ENCODE peak calls at places on chromosomes 7 and 10, in nine cellular contexts. X is cardiac fibroblast, H is esophagus muscularis mucosa, Z is fibroblast of lung, N is upper lobe of right lung, B is BJ, J is pancreas, U is Caco-2, Q is AG10803. S is an unnamed sample.

GRCh38 chr10:132198381-132199181 is 11.8 kb downstream of the DPYSL4 start:
- DNase-seq in X (no peak), H (no peak), Z (no peak), N (no peak), B (no peak), J (no peak), U (no peak), Q (no peak), S (no peak)

GRCh38 chr7:79403451-79403850 is 50.0 kb downstream of the MAGI2 start:
- DNase-seq in X (peak), H (no peak), Z (peak), N (no peak), B (no peak), J (no peak), U (no peak), Q (peak), S (no peak)

GRCh38 chr10:124469956-124470484 is 8.4 kb downstream of the LHPP start:
- DNase-seq in X (no peak), H (no peak), Z (no peak), N (no peak), B (no peak), J (no peak), U (no peak), Q (no peak), S (no peak)

GRCh38 chr10:5948999-5949759 is 28.2 kb downstream of the IL15RA start:
- DNase-seq in X (peak), H (no peak), Z (peak), N (peak), B (no peak), J (peak), U (peak), Q (peak), S (peak)

GRCh38 chr10:72455889-72456588 is 101.3 kb upstream of the DNAJB12 start:
- DNase-seq in X (peak), H (no peak), Z (no peak), N (no peak), B (no peak), J (no peak), U (no peak), Q (no peak), S (no peak)

GRCh38 chr10:121497513-121497912 is 100.7 kb downstream of the FGFR2 start:
- DNase-seq in X (no peak), H (no peak), Z (no peak), N (no peak), B (no peak), J (no peak), U (no peak), Q (no peak), S (no peak)

GRCh38 chr7:3011211-3011852 is 32.3 kb downstream of the CARD11 start:
- DNase-seq in X (no peak), H (no peak), Z (no peak), N (no peak), B (no peak), J (no peak), U (no peak), Q (no peak), S (no peak)

GRCh38 chr7:132742152-132742551 is 165.9 kb upstream of the PLXNA4 start:
- DNase-seq in X (peak), H (no peak), Z (peak), N (peak), B (peak), J (peak), U (no peak), Q (peak), S (peak)

GRCh38 chr10:13560597-13560996 is 26.2 kb upstream of the PRPF18 start:
- DNase-seq in X (peak), H (no peak), Z (peak), N (no peak), B (no peak), J (no peak), U (no peak), Q (peak), S (peak)

GRCh38 chr7:29935111-29935510 is 54.5 kb downstream of the SCRN1 start:
- DNase-seq in X (no peak), H (no peak), Z (no peak), N (no peak), B (no peak), J (no peak), U (no peak), Q (no peak), S (peak)

GRCh38 chr10:2744547-2745212 is 322.7 kb upstream of the PFKP start:
- DNase-seq in X (no peak), H (no peak), Z (no peak), N (no peak), B (no peak), J (no peak), U (no peak), Q (no peak), S (no peak)

GRCh38 chr10:29692121-29692539 is 57.4 kb upstream of the SVIL start:
- DNase-seq in X (no peak), H (peak), Z (no peak), N (no peak), B (no peak), J (no peak), U (no peak), Q (no peak), S (peak)

GRCh38 chr7:88311675-88312036 is 5.0 kb upstream of the STEAP4 start:
- DNase-seq in X (peak), H (no peak), Z (no peak), N (no peak), B (no peak), J (no peak), U (no peak), Q (no peak), S (peak)

GRCh38 chr10:12499066-12499465 is 149.7 kb downstream of the CAMK1D start:
- DNase-seq in X (no peak), H (no peak), Z (no peak), N (no peak), B (no peak), J (no peak), U (peak), Q (no peak), S (peak)

GRCh38 chr10:31867646-31868045 is 61.0 kb downstream of the ARHGAP12 start:
- DNase-seq in X (peak), H (no peak), Z (peak), N (no peak), B (no peak), J (no peak), U (no peak), Q (peak), S (no peak)

GRCh38 chr10:49647985-49648795 is 31.3 kb upstream of the C10orf53 start:
- DNase-seq in X (no peak), H (no peak), Z (no peak), N (no peak), B (no peak), J (no peak), U (peak), Q (no peak), S (no peak)

GRCh38 chr7:101744588-101744987 is 72.8 kb upstream of the CUX1 start:
- DNase-seq in X (no peak), H (no peak), Z (no peak), N (no peak), B (no peak), J (no peak), U (no peak), Q (no peak), S (no peak)

GRCh38 chr7:54995631-54996340 is 23.0 kb upstream of the EGFR start:
- DNase-seq in X (peak), H (peak), Z (no peak), N (no peak), B (peak), J (no peak), U (no peak), Q (peak), S (peak)

GRCh38 chr10:88437411-88437810 is 145.7 kb downstream of the RNLS start:
- DNase-seq in X (peak), H (no peak), Z (peak), N (no peak), B (no peak), J (no peak), U (no peak), Q (no peak), S (no peak)

GRCh38 chr7:71750290-71750689 is 618.3 kb downstream of the GALNT17 start:
- DNase-seq in X (no peak), H (peak), Z (no peak), N (no peak), B (no peak), J (no peak), U (no peak), Q (no peak), S (no peak)

GRCh38 chr7:71740196-71740560 is 608.2 kb downstream of the GALNT17 start:
- DNase-seq in X (no peak), H (no peak), Z (no peak), N (no peak), B (no peak), J (no peak), U (no peak), Q (no peak), S (no peak)

DNA sequence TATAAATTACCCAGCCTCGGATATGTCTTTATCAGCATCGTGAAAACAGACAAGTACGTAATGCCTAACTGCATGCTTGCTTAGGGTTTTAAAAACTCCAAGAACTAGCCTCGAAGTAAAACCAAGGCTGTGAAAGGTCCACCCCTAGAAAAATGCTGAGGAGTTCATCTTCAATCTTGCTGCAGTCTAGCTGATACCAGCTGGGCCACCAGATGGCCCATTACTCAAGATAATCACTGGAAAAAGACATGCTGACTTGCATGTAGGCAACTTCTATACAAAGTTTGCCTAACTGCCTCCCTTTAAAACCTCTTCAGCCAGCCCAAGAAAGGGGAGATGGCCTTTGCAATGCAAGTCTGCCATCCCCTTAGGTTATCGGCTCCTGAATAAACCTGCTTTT is 614.1 kb downstream of the GALNT17 start:
- DNase-seq in X (no peak), H (peak), Z (no peak), N (no peak), B (no peak), J (no peak), U (no peak), Q (peak), S (no peak)
- TF ChIP-seq CTCF in X (no peak), H (no peak), Z (no peak), N (no peak), B (no peak), J (no peak), U (no peak), Q (no peak), S (no peak)

GRCh38 chr10:69800109-69800508 is 1.6 kb upstream of the COL13A1 start:
- DNase-seq in X (peak), H (no peak), Z (peak), N (no peak), B (no peak), J (peak), U (peak), Q (peak), S (peak)
- H3K4me3 ChIP-seq in X (no peak), H (no peak), Z (no peak), N (no peak), B (no peak), J (no peak), U (no peak), Q (no peak), S (no peak)

GRCh38 chr7:12687213-12688171 is at the start of gene ARL4A:
- DNase-seq in X (peak), H (peak), Z (peak), N (peak), B (peak), J (peak), U (peak), Q (peak), S (peak)
- TF ChIP-seq CTCF in X (no peak), H (no peak), Z (peak), N (peak), B (peak), J (no peak), U (peak), Q (peak), S (peak)

GRCh38 chr10:17227367-17228080 is 517 bp upstream of the VIM start:
- DNase-seq in X (peak), H (no peak), Z (peak), N (no peak), B (no peak), J (no peak), U (no peak), Q (peak), S (peak)
- H3K4me3 ChIP-seq in X (peak), H (peak), Z (peak), N (peak), B (peak), J (peak), U (no peak), Q (peak), S (peak)

GRCh38 chr10:77002872-77003271 is 634.7 kb downstream of the KCNMA1 start:
- DNase-seq in X (no peak), H (no peak), Z (no peak), N (no peak), B (no peak), J (no peak), U (no peak), Q (no peak), S (no peak)

GRCh38 chr10:77006836-77007511 is 630.6 kb downstream of the KCNMA1 start:
- DNase-seq in X (no peak), H (no peak), Z (no peak), N (no peak), B (no peak), J (no peak), U (no peak), Q (no peak), S (peak)

GRCh38 chr10:77007836-77008235 is 629.8 kb downstream of the KCNMA1 start:
- DNase-seq in X (no peak), H (no peak), Z (no peak), N (no peak), B (no peak), J (no peak), U (no peak), Q (no peak), S (no peak)

GRCh38 chr10:77005901-77006300 is 631.7 kb downstream of the KCNMA1 start:
- DNase-seq in X (no peak), H (no peak), Z (no peak), N (no peak), B (no peak), J (no peak), U (no peak), Q (no peak), S (no peak)

DNA sequence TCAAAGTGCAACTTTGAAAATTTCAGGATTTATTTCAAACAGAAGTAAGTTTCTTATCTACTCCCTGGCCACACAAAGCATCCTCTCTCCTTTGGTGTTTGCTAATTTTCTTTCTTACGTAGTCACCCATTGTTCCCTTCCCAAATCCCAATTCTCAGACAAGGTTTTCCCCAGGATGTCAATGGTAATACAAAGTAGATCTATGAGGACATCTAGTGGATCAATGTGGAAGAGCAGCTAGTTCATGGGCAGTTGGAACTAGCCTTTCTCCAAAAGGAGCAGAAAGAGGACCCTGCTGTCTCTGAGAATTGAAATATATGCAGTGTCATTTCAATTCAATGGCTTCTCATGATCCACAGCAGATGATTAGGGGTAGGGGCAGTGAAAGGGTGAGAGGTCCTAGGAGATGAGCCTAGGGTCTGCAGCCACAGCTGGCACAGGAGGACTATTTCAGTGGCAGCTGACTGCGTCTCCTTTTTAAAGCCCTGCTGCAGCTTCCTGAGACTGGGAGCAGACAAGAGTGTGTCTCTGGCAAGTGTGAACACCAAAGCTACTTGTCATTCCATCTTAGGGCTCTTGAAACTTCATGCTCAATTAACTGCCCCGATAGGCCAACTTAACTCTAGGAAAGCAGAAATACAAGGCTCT is 632.6 kb downstream of the KCNMA1 start:
- DNase-seq in X (peak), H (no peak), Z (peak), N (no peak), B (no peak), J (peak), U (no peak), Q (peak), S (peak)
- TF ChIP-seq CTCF in X (peak), H (peak), Z (peak), N (peak), B (peak), J (peak), U (peak), Q (peak), S (peak)

GRCh38 chr10:35224045-35224740 is 97.5 kb downstream of the CREM start:
- DNase-seq in X (no peak), H (no peak), Z (no peak), N (no peak), B (no peak), J (no peak), U (no peak), Q (no peak), S (no peak)
- H3K4me3 ChIP-seq in X (no peak), H (no peak), Z (no peak), N (no peak), B (no peak), J (no peak), U (no peak), Q (no peak), S (no peak)